ENCODE peak calls at places on chromosomes 2 and 18, in eight cellular contexts. X is tibial nerve, Y is ovary, J is GM10248, H is HS-5, A is RCC 7860, S is Daoy, F is ureter. P is an unnamed sample.

GRCh38 chr2:203623616-203624015 is 82.8 kb upstream of the CD28 start:
- DNase-seq in X (no peak), Y (no peak), J (no peak), H (peak; percentile 5), A (peak; percentile 20), S (peak; percentile 31), F (no peak), P (peak; percentile 42)

GRCh38 chr2:134367915-134368911 is 114.3 kb downstream of the MGAT5 start:
- DNase-seq in X (no peak), Y (no peak), J (no peak), H (no peak), A (no peak), S (peak; percentile 44), F (no peak), P (peak; percentile 96)

GRCh38 chr2:16330571-16331351 is 334.9 kb downstream of the CYRIA start:
- DNase-seq in X (no peak), Y (no peak), J (no peak), H (no peak), A (no peak), S (peak; percentile 50), F (no peak), P (no peak)

GRCh38 chr2:57881998-57882884 is 164.4 kb upstream of the VRK2 start:
- DNase-seq in X (no peak), Y (no peak), J (no peak), H (peak; percentile 70), A (peak; percentile 89), S (peak; percentile 45), F (no peak), P (peak; percentile 88)

GRCh38 chr2:175233135-175233719 is 51.7 kb upstream of the ATP5MC3 start:
- DNase-seq in X (no peak), Y (no peak), J (no peak), H (peak; percentile 81), A (peak; percentile 71), S (peak; percentile 51), F (no peak), P (peak; percentile 57)

GRCh38 chr2:85704800-85705679 is 10.9 kb downstream of the GNLY start:
- DNase-seq in X (no peak), Y (no peak), J (peak; percentile 48), H (no peak), A (no peak), S (no peak), F (no peak), P (no peak)

GRCh38 chr18:79983793-79984192 is 4.6 kb downstream of the TXNL4A start:
- DNase-seq in X (no peak), Y (no peak), J (no peak), H (no peak), A (no peak), S (no peak), F (no peak), P (no peak)

GRCh38 chr2:171702781-171703556 is 15.7 kb downstream of the DYNC1I2 start:
- DNase-seq in X (no peak), Y (no peak), J (no peak), H (no peak), A (no peak), S (no peak), F (no peak), P (peak; percentile 38)

GRCh38 chr2:121690095-121690494 is 40.8 kb upstream of the CLASP1 start:
- DNase-seq in X (no peak), Y (no peak), J (no peak), H (no peak), A (no peak), S (peak; percentile 13), F (no peak), P (no peak)

GRCh38 chr2:201344663-201345366 is 12.3 kb downstream of the FLACC1 start:
- DNase-seq in X (no peak), Y (no peak), J (no peak), H (no peak), A (no peak), S (no peak), F (no peak), P (no peak)

GRCh38 chr2:241849616-241850543 is 8.8 kb downstream of the PDCD1 start:
- DNase-seq in X (no peak), Y (no peak), J (peak; percentile 18), H (no peak), A (no peak), S (no peak), F (peak; percentile 37), P (no peak)

P was measured in RPMI7951.